ENCODE peak calls at places on chromosomes 6 and 20, in seven cellular contexts. M is H1, P is HepG2, I is HCT116, B is GM12878, O is SK-N-SH, V is K562. C is an unnamed sample.
A peak's percentile ranks its signal among the peaks of the same experiment; 100 is the strongest.

GRCh38 chr20:57397693-57398108 is 6.5 kb downstream of the RBM38 start:
- DNase-seq in M (no peak), P (no peak), I (no peak), B (no peak), O (no peak), V (no peak), C (no peak)

GRCh38 chr6:81696505-81696904 is 56.0 kb downstream of the TENT5A start:
- DNase-seq in M (no peak), P (peak; percentile 25), I (no peak), B (no peak), O (no peak), V (no peak), C (no peak)

GRCh38 chr6:102352552-102352951 is 959.0 kb downstream of the GRIK2 start:
- DNase-seq in M (no peak), P (no peak), I (no peak), B (no peak), O (no peak), V (no peak), C (no peak)

GRCh38 chr6:6712258-6712978 is 123.9 kb downstream of the LY86 start:
- DNase-seq in M (no peak), P (peak; percentile 83), I (peak; percentile 38), B (no peak), O (no peak), V (peak; percentile 68), C (no peak)

GRCh38 chr6:106169517-106169916 is 83.4 kb downstream of the PRDM1 start:
- DNase-seq in M (no peak), P (no peak), I (no peak), B (no peak), O (no peak), V (no peak), C (no peak)

GRCh38 chr6:112780498-112781096 is 433.5 kb downstream of the RFPL4B start:
- DNase-seq in M (peak; percentile 75), P (peak; percentile 76), I (peak; percentile 75), B (peak; percentile 24), O (peak; percentile 50), V (peak; percentile 68), C (peak; percentile 85)

GRCh38 chr20:61913423-61914225 is 152.1 kb downstream of the TAF4 start:
- DNase-seq in M (no peak), P (no peak), I (no peak), B (peak; percentile 51), O (no peak), V (no peak), C (no peak)

GRCh38 chr6:34644716-34645115 is 51.9 kb downstream of the ILRUN start:
- DNase-seq in M (no peak), P (no peak), I (no peak), B (no peak), O (no peak), V (no peak), C (no peak)

GRCh38 chr20:10131612-10132345 is 86.9 kb upstream of the SNAP25 start:
- DNase-seq in M (peak; percentile 54), P (no peak), I (no peak), B (no peak), O (peak; percentile 80), V (no peak), C (no peak)

GRCh38 chr20:5128886-5129285 is 2.1 kb downstream of the CDS2 start:
- DNase-seq in M (no peak), P (no peak), I (no peak), B (no peak), O (no peak), V (no peak), C (no peak)

GRCh38 chr6:15715060-15715459 is 52.2 kb upstream of the DTNBP1 start:
- DNase-seq in M (no peak), P (no peak), I (no peak), B (no peak), O (no peak), V (no peak), C (no peak)

GRCh38 chr6:42255050-42255449 is 37.4 kb upstream of the MRPS10 start:
- DNase-seq in M (no peak), P (no peak), I (no peak), B (no peak), O (no peak), V (no peak), C (no peak)

GRCh38 chr6:17167327-17167979 is 65.6 kb downstream of the STMND1 start:
- DNase-seq in M (peak; percentile 58), P (peak; percentile 67), I (peak; percentile 84), B (no peak), O (peak; percentile 57), V (peak; percentile 13), C (peak; percentile 33)

GRCh38 chr6:56795852-56796532 is 153.3 kb upstream of the DST start:
- DNase-seq in M (no peak), P (no peak), I (no peak), B (no peak), O (peak; percentile 15), V (no peak), C (no peak)

GRCh38 chr6:3566812-3567211 is 110.0 kb upstream of the SLC22A23 start:
- DNase-seq in M (no peak), P (no peak), I (no peak), B (no peak), O (no peak), V (no peak), C (no peak)

GRCh38 chr6:33008944-33009861 is at the start of gene HLA-DOA:
- DNase-seq in M (peak; percentile 77), P (no peak), I (peak; percentile 28), B (peak; percentile 75), O (peak; percentile 47), V (peak; percentile 39), C (no peak)

GRCh38 chr20:39716796-39717341 is 754.7 kb downstream of the DHX35 start:
- DNase-seq in M (no peak), P (no peak), I (no peak), B (peak; percentile 8), O (no peak), V (no peak), C (no peak)

GRCh38 chr6:145602927-145603326 is 132.4 kb downstream of the EPM2A start:
- DNase-seq in M (no peak), P (no peak), I (no peak), B (no peak), O (peak; percentile 34), V (no peak), C (no peak)

GRCh38 chr6:159217595-159218275 is 48.5 kb downstream of the FNDC1 start:
- DNase-seq in M (peak; percentile 77), P (peak; percentile 29), I (peak; percentile 39), B (peak; percentile 4), O (peak; percentile 72), V (peak; percentile 51), C (peak; percentile 62)

GRCh38 chr6:159220093-159220492 is 50.9 kb downstream of the FNDC1 start:
- DNase-seq in M (no peak), P (no peak), I (no peak), B (no peak), O (no peak), V (no peak), C (no peak)

DNA sequence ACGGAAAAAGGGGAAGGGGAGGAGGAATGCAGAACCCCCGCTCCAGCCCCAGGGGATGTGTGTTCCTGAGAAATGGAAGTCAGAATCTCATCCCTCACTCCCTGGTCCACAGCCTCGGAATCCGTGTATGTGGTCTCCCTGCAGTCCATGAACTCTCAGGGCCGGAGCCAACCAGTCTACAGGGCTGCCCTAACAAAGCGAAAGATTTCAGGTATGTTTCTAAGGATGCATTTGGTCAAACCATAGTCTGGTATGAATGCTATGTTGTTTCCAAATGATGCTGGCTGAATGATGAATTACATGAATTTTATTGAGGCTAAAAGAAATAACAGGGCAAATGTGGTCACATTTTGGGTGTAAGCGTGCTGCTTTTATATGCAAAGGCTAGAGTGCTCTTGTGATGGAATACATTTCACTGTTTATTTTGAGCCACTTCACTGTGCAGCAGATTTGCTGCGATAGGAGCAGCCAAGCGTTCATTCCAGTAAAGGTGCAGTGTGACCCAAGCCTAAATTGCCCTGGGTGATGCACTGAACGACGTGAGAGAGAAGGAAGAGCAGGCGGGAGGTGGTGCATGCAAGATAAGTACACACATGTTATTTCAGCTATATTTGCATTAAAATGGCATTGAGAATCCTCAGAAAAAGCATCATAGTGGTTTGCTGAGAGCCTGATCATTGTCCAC is 52.4 kb downstream of the FNDC1 start:
- DNase-seq in M (no peak), P (no peak), I (no peak), B (no peak), O (no peak), V (no peak), C (no peak)
- TF ChIP-seq JUND in M (no peak), P (no peak), I (no peak), B (no peak), O (no peak), V (no peak), C (no peak)

GRCh38 chr20:7015257-7015656 is 247.8 kb downstream of the BMP2 start:
- DNase-seq in M (no peak), P (no peak), I (no peak), B (no peak), O (no peak), V (no peak), C (no peak)

DNA sequence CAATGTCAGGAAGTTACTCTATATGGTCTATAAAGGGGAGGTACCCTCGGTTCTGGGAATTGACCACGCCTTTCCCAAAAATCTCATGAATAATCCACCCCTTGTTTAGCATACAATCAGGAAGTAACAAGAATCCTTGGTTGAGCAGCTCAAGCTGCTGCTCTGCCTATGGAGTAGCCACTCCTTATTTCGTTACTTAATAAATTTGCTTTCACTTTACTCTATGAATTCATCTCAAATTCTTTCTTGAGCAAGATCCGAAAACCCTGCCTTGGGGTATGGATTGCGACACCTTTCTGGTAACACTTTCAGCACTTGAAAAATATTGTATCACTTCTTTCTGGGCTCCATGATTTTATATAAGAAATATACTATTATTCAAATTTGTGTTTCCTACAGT is 243.1 kb downstream of the BMP2 start:
- DNase-seq in M (no peak), P (no peak), I (no peak), B (no peak), O (no peak), V (no peak), C (no peak)
- TF ChIP-seq JUND in M (no peak), P (no peak), I (no peak), B (no peak), O (no peak), V (no peak), C (no peak)

DNA sequence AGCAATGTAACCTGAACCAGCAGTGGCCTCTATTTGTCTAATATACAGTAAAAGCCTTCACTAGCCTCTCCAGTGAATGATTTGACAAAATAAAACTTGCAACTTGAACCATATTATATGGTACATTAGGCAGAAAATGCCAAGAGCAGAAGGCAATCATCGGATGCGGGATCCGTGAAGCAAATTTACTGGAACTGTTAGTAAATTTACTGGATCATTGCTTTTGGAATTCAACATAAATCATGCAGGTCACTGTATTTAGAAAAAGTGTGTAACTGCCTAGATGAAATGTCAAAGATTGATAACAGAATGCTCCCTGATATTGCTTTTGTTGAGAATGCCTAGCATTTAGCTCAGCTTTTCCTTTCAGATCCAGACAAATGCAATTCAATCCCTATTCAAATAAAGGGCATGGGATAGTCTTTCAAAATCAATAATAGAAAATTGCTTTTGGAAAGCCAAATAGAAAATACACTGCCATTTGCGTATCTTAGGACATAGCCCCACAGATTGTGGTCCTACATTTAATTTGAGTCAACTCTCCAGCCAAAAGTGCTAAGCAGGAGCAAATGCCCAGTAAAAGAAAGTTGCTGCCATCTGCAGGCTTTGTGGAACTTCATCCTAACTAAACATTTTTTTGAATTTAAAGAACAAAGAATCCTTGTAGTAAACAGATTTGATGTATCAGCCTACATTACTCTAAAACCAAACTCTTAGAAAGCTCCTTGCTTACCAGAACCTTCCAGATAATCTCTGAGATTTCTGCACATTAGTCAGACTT is 109.5 kb upstream of the HSF2 start:
- DNase-seq in M (no peak), P (peak; percentile 13), I (peak; percentile 13), B (no peak), O (peak; percentile 3), V (no peak), C (no peak)
- TF ChIP-seq JUND in M (no peak), P (no peak), I (no peak), B (no peak), O (no peak), V (no peak), C (no peak)

GRCh38 chr6:157685596-157686280 is 137.3 kb upstream of the SNX9 start:
- DNase-seq in M (no peak), P (no peak), I (no peak), B (no peak), O (no peak), V (no peak), C (no peak)
- TF ChIP-seq JUND in M (no peak), P (no peak), I (no peak), B (no peak), O (no peak), V (no peak), C (no peak)